ENCODE peak calls at places on chromosomes 1 and 21, in six cellular contexts. S is psoas muscle, U is Caco-2, F is left ventricle myocardium inferior, C is spleen, J is bronchial epithelial cell. Z is an unnamed sample.

GRCh38 chr1:220991959-220992704 is 112.9 kb downstream of the HLX start:
- DNase-seq in F (no peak), C (no peak), S (no peak), J (no peak), U (no peak), Z (no peak)

GRCh38 chr1:204685236-204686006 is at the start of gene LRRN2:
- DNase-seq in C (no peak), F (peak), S (no peak), U (no peak), J (no peak), Z (peak)

GRCh38 chr1:19644761-19645543 is 841 bp downstream of the NBL1 start:
- DNase-seq in S (peak), J (no peak), C (no peak), F (peak), U (no peak), Z (no peak)

GRCh38 chr1:207937204-207937603 is 26.3 kb upstream of the CD34 start:
- DNase-seq in C (no peak), S (no peak), J (no peak), F (no peak), U (no peak), Z (no peak)

GRCh38 chr1:88327391-88328267 is 356.4 kb upstream of the PKN2 start:
- DNase-seq in J (peak), F (no peak), C (no peak), S (no peak), U (no peak), Z (no peak)

GRCh38 chr1:38052750-38053415 is 6.3 kb upstream of the POU3F1 start:
- DNase-seq in S (no peak), C (no peak), J (no peak), F (no peak), U (no peak), Z (no peak)

GRCh38 chr1:189605236-189605635 is 872.4 kb downstream of the BRINP3 start:
- DNase-seq in C (no peak), F (no peak), S (no peak), J (peak), U (no peak), Z (no peak)

GRCh38 chr1:228343211-228343661 is 63.4 kb downstream of the TRIM11 start:
- DNase-seq in C (no peak), F (peak), S (peak), J (no peak), U (peak), Z (peak)

GRCh38 chr1:204971700-204972336 is 71.2 kb upstream of the CNTN2 start:
- DNase-seq in F (no peak), S (no peak), U (no peak), C (no peak), J (peak), Z (no peak)

GRCh38 chr1:40384413-40384762 is 10.9 kb downstream of the SMAP2 start:
- DNase-seq in U (no peak), C (no peak), S (no peak), J (no peak), F (no peak), Z (no peak)

GRCh38 chr1:40382601-40383000 is 9.1 kb downstream of the SMAP2 start:
- DNase-seq in S (no peak), U (no peak), F (no peak), C (no peak), J (no peak), Z (no peak)

GRCh38 chr1:40383488-40384412 is 10.2 kb downstream of the SMAP2 start:
- DNase-seq in J (peak), U (no peak), C (no peak), F (no peak), S (no peak), Z (no peak)

GRCh38 chr1:40382110-40382464 is 8.6 kb downstream of the SMAP2 start:
- DNase-seq in U (no peak), J (no peak), F (no peak), S (no peak), C (no peak), Z (no peak)

GRCh38 chr1:40383095-40383487 is 9.6 kb downstream of the SMAP2 start:
- DNase-seq in S (no peak), C (no peak), F (no peak), U (no peak), J (no peak), Z (no peak)
- H3K4me3 ChIP-seq in S (no peak), C (peak), F (no peak), U (no peak), J (no peak), Z (no peak)

GRCh38 chr21:36480618-36481017 is 696 bp upstream of the CLDN14 start:
- DNase-seq in U (no peak), S (no peak), J (no peak), C (peak), F (no peak), Z (no peak)

GRCh38 chr21:36478207-36478701 is 1.7 kb downstream of the CLDN14 start:
- DNase-seq in S (no peak), J (peak), U (no peak), C (peak), F (no peak), Z (no peak)

GRCh38 chr21:36479415-36480402 is at the start of gene CLDN14:
- DNase-seq in F (peak), C (peak), U (peak), J (no peak), S (peak), Z (peak)

GRCh38 chr21:36477559-36477958 is 2.4 kb downstream of the CLDN14 start:
- DNase-seq in U (no peak), S (no peak), F (no peak), J (no peak), C (peak), Z (no peak)

DNA sequence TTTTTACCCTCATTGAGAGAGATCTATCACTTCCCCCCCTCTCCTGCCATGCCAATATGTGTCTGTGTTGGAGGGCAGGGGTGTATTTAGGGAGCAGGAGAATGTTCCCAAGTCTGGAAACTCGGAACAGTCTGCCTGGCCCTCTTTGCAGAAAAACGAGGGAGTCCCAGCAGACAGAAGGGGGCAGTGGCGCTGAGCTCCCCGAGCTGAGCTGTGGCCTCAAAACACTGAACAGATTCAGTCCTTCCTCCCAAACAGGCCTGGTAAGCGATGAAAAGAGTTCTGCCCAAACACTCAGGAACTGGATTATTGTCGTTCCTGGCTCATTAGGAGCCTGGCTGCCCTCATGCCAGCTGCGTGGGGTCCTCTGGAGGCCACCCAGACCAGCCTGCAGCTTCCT is 981 bp downstream of the CLDN14 start:
- DNase-seq in F (no peak), C (peak), J (peak), S (no peak), U (no peak), Z (no peak)
- TF ChIP-seq CTCF in F (no peak), C (no peak), J (peak), S (no peak), U (no peak), Z (no peak)

GRCh38 chr1:25430666-25431494 is at the start of gene MACO1:
- DNase-seq in U (peak), F (peak), C (peak), J (peak), S (peak), Z (peak)

GRCh38 chr1:25433389-25434186 is 2.9 kb downstream of the MACO1 start:
- DNase-seq in F (no peak), C (no peak), J (no peak), S (no peak), U (no peak), Z (peak)

GRCh38 chr1:25431495-25432363 is 1.0 kb downstream of the MACO1 start:
- DNase-seq in J (no peak), F (peak), C (no peak), S (peak), U (no peak), Z (no peak)

GRCh38 chr1:25432749-25433388 is 2.2 kb downstream of the MACO1 start:
- DNase-seq in U (no peak), F (no peak), J (no peak), S (no peak), C (no peak), Z (no peak)

GRCh38 chr1:25432364-25432719 is 1.6 kb downstream of the MACO1 start:
- DNase-seq in C (no peak), F (no peak), S (no peak), J (no peak), U (no peak), Z (no peak)
- H3K4me3 ChIP-seq in C (peak), F (peak), S (peak), J (no peak), U (no peak), Z (peak)

GRCh38 chr1:12183095-12183794 is 16.5 kb downstream of the TNFRSF1B start:
- DNase-seq in F (no peak), J (no peak), C (peak), S (no peak), U (no peak), Z (no peak)

GRCh38 chr1:12185556-12186276 is 18.9 kb downstream of the TNFRSF1B start:
- DNase-seq in S (no peak), F (no peak), C (no peak), U (no peak), J (no peak), Z (no peak)

GRCh38 chr1:12185036-12185435 is 18.2 kb downstream of the TNFRSF1B start:
- DNase-seq in F (no peak), J (no peak), S (no peak), C (no peak), U (no peak), Z (no peak)

GRCh38 chr1:12182410-12182946 is 15.7 kb downstream of the TNFRSF1B start:
- DNase-seq in F (no peak), S (no peak), U (no peak), J (no peak), C (no peak), Z (no peak)

GRCh38 chr1:12184008-12184681 is 17.4 kb downstream of the TNFRSF1B start:
- DNase-seq in S (peak), U (no peak), J (no peak), F (peak), C (peak), Z (peak)
- TF ChIP-seq CTCF in S (peak), U (no peak), J (no peak), F (peak), C (peak), Z (no peak)

DNA sequence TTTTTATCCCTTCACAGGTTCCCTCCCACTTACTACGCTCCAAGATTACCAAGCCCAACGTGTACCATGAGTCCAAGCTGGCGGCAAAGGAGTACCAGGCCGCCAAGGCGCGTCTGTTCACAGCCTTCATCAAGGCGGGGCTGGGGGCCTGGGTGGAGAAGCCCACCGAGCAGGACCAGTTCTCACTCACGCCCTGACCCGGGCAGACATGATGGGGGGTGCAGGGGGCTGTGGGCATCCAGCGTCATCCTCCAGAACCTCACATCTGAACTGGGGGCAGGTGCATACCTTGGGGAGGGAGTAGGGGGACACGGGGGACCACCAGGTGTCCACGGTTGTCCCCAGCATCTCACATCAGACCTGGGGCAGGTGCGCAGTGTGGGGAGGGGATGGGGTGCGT is 65.7 kb downstream of the POFUT2 start:
- DNase-seq in J (no peak), C (no peak), S (no peak), F (no peak), U (no peak), Z (no peak)
- H3K4me3 ChIP-seq in J (no peak), C (no peak), S (no peak), F (no peak), U (no peak), Z (no peak)

GRCh38 chr1:30801826-30802198 is 44.2 kb upstream of the LAPTM5 start:
- DNase-seq in S (peak), U (peak), J (peak), C (peak), F (peak), Z (peak)
- TF ChIP-seq CTCF in S (peak), U (peak), J (peak), C (peak), F (peak), Z (peak)

Z was measured in tibial artery.